ENCODE peak calls at places on chromosomes 7 and 10, in eight cellular contexts. One of them, this sample, is unnamed.

GRCh38 chr7:102319671-102320070 is 33.0 kb downstream of the SH2B2 start:
- DNase-seq in psoas muscle: no peak
- DNase-seq in Calu3: no peak
- DNase-seq in heart right ventricle: no peak
- DNase-seq in AG10803: no peak
- DNase-seq in pancreas: no peak
- DNase-seq in cardiac muscle cell: no peak
- DNase-seq in CD4-positive, alpha-beta T cell: no peak
- DNase-seq in this sample: no peak

GRCh38 chr7:81416648-81417047 is 353.2 kb downstream of the HGF start:
- DNase-seq in psoas muscle: no peak
- DNase-seq in Calu3: no peak
- DNase-seq in heart right ventricle: no peak
- DNase-seq in CD4-positive, alpha-beta T cell: no peak
- DNase-seq in cardiac muscle cell: no peak
- DNase-seq in pancreas: no peak
- DNase-seq in AG10803: no peak
- DNase-seq in this sample: no peak

GRCh38 chr10:97570789-97571536 is 1.6 kb upstream of the ANKRD2 start:
- DNase-seq in CD4-positive, alpha-beta T cell: no peak
- DNase-seq in psoas muscle: peak
- DNase-seq in cardiac muscle cell: no peak
- DNase-seq in AG10803: no peak
- DNase-seq in Calu3: no peak
- DNase-seq in heart right ventricle: no peak
- DNase-seq in pancreas: no peak
- DNase-seq in this sample: no peak

GRCh38 chr7:46544396-46545008 is 623.4 kb upstream of the IGFBP3 start:
- DNase-seq in CD4-positive, alpha-beta T cell: no peak
- DNase-seq in pancreas: no peak
- DNase-seq in heart right ventricle: no peak
- DNase-seq in psoas muscle: no peak
- DNase-seq in cardiac muscle cell: no peak
- DNase-seq in Calu3: no peak
- DNase-seq in AG10803: peak
- DNase-seq in this sample: no peak

GRCh38 chr10:126930506-126931458 is 25.6 kb downstream of the DOCK1 start:
- DNase-seq in psoas muscle: no peak
- DNase-seq in heart right ventricle: no peak
- DNase-seq in AG10803: peak
- DNase-seq in pancreas: no peak
- DNase-seq in cardiac muscle cell: no peak
- DNase-seq in Calu3: no peak
- DNase-seq in CD4-positive, alpha-beta T cell: no peak
- DNase-seq in this sample: no peak

GRCh38 chr7:157875230-157876179 is 538.7 kb downstream of the DNAJB6 start:
- DNase-seq in heart right ventricle: no peak
- DNase-seq in AG10803: no peak
- DNase-seq in cardiac muscle cell: peak
- DNase-seq in CD4-positive, alpha-beta T cell: peak
- DNase-seq in pancreas: no peak
- DNase-seq in psoas muscle: peak
- DNase-seq in Calu3: no peak
- DNase-seq in this sample: peak

GRCh38 chr10:131134651-131135050 is 176.9 kb downstream of the TCERG1L start:
- DNase-seq in heart right ventricle: no peak
- DNase-seq in cardiac muscle cell: no peak
- DNase-seq in AG10803: no peak
- DNase-seq in psoas muscle: no peak
- DNase-seq in Calu3: no peak
- DNase-seq in CD4-positive, alpha-beta T cell: no peak
- DNase-seq in pancreas: no peak
- DNase-seq in this sample: no peak

GRCh38 chr10:79179404-79180309 is 110.9 kb downstream of the ZMIZ1 start:
- DNase-seq in Calu3: peak
- DNase-seq in psoas muscle: no peak
- DNase-seq in pancreas: no peak
- DNase-seq in AG10803: no peak
- DNase-seq in CD4-positive, alpha-beta T cell: no peak
- DNase-seq in heart right ventricle: no peak
- DNase-seq in cardiac muscle cell: no peak
- DNase-seq in this sample: no peak

GRCh38 chr10:116118851-116119250 is 154.2 kb downstream of the GFRA1 start:
- DNase-seq in AG10803: no peak
- DNase-seq in psoas muscle: no peak
- DNase-seq in Calu3: no peak
- DNase-seq in CD4-positive, alpha-beta T cell: no peak
- DNase-seq in heart right ventricle: no peak
- DNase-seq in pancreas: no peak
- DNase-seq in cardiac muscle cell: peak
- DNase-seq in this sample: no peak

GRCh38 chr7:99090811-99091582 is 52.9 kb downstream of the SMURF1 start:
- DNase-seq in AG10803: peak
- DNase-seq in Calu3: no peak
- DNase-seq in pancreas: no peak
- DNase-seq in psoas muscle: no peak
- DNase-seq in CD4-positive, alpha-beta T cell: no peak
- DNase-seq in cardiac muscle cell: peak
- DNase-seq in heart right ventricle: no peak
- DNase-seq in this sample: no peak

GRCh38 chr10:33216661-33217427 is 117.6 kb downstream of the NRP1 start:
- DNase-seq in Calu3: no peak
- DNase-seq in CD4-positive, alpha-beta T cell: no peak
- DNase-seq in cardiac muscle cell: no peak
- DNase-seq in AG10803: peak
- DNase-seq in pancreas: no peak
- DNase-seq in heart right ventricle: no peak
- DNase-seq in psoas muscle: no peak
- DNase-seq in this sample: no peak

GRCh38 chr7:2451171-2452073 is 24.8 kb downstream of the GRIFIN start:
- DNase-seq in AG10803: peak
- DNase-seq in cardiac muscle cell: peak
- DNase-seq in CD4-positive, alpha-beta T cell: peak
- DNase-seq in pancreas: peak
- DNase-seq in heart right ventricle: peak
- DNase-seq in Calu3: peak
- DNase-seq in psoas muscle: peak
- DNase-seq in this sample: peak

GRCh38 chr7:2450198-2451107 is 25.7 kb downstream of the GRIFIN start:
- DNase-seq in AG10803: no peak
- DNase-seq in psoas muscle: no peak
- DNase-seq in CD4-positive, alpha-beta T cell: no peak
- DNase-seq in Calu3: no peak
- DNase-seq in cardiac muscle cell: no peak
- DNase-seq in heart right ventricle: no peak
- DNase-seq in pancreas: no peak
- DNase-seq in this sample: no peak

GRCh38 chr7:2446676-2447075 is 29.5 kb downstream of the GRIFIN start:
- DNase-seq in Calu3: no peak
- DNase-seq in psoas muscle: no peak
- DNase-seq in cardiac muscle cell: no peak
- DNase-seq in pancreas: no peak
- DNase-seq in AG10803: no peak
- DNase-seq in heart right ventricle: no peak
- DNase-seq in CD4-positive, alpha-beta T cell: no peak
- DNase-seq in this sample: no peak

GRCh38 chr7:2452643-2453270 is 23.4 kb downstream of the GRIFIN start:
- DNase-seq in cardiac muscle cell: no peak
- DNase-seq in pancreas: no peak
- DNase-seq in heart right ventricle: no peak
- DNase-seq in CD4-positive, alpha-beta T cell: no peak
- DNase-seq in AG10803: no peak
- DNase-seq in Calu3: no peak
- DNase-seq in psoas muscle: no peak
- DNase-seq in this sample: no peak

GRCh38 chr7:2452074-2452507 is 24.1 kb downstream of the GRIFIN start:
- DNase-seq in Calu3: peak
- DNase-seq in CD4-positive, alpha-beta T cell: no peak
- DNase-seq in cardiac muscle cell: no peak
- DNase-seq in heart right ventricle: no peak
- DNase-seq in psoas muscle: no peak
- DNase-seq in pancreas: no peak
- DNase-seq in AG10803: no peak
- DNase-seq in this sample: no peak
- TF ChIP-seq CTCF in Calu3: no peak
- TF ChIP-seq CTCF in CD4-positive, alpha-beta T cell: no peak
- TF ChIP-seq CTCF in cardiac muscle cell: no peak
- TF ChIP-seq CTCF in heart right ventricle: no peak
- TF ChIP-seq CTCF in psoas muscle: no peak
- TF ChIP-seq CTCF in pancreas: no peak
- TF ChIP-seq CTCF in AG10803: no peak
- TF ChIP-seq CTCF in this sample: no peak

GRCh38 chr10:7300327-7300726 is 110.5 kb downstream of the SFMBT2 start:
- DNase-seq in AG10803: no peak
- DNase-seq in heart right ventricle: no peak
- DNase-seq in pancreas: no peak
- DNase-seq in psoas muscle: no peak
- DNase-seq in CD4-positive, alpha-beta T cell: no peak
- DNase-seq in cardiac muscle cell: no peak
- DNase-seq in Calu3: no peak
- DNase-seq in this sample: no peak

GRCh38 chr10:7303067-7303629 is 107.7 kb downstream of the SFMBT2 start:
- DNase-seq in pancreas: no peak
- DNase-seq in AG10803: no peak
- DNase-seq in Calu3: no peak
- DNase-seq in cardiac muscle cell: no peak
- DNase-seq in psoas muscle: no peak
- DNase-seq in heart right ventricle: no peak
- DNase-seq in CD4-positive, alpha-beta T cell: no peak
- DNase-seq in this sample: no peak

GRCh38 chr10:7302393-7303054 is 108.3 kb downstream of the SFMBT2 start:
- DNase-seq in heart right ventricle: no peak
- DNase-seq in Calu3: no peak
- DNase-seq in psoas muscle: no peak
- DNase-seq in pancreas: no peak
- DNase-seq in CD4-positive, alpha-beta T cell: no peak
- DNase-seq in cardiac muscle cell: no peak
- DNase-seq in AG10803: no peak
- DNase-seq in this sample: no peak

GRCh38 chr10:7298495-7298894 is 112.3 kb downstream of the SFMBT2 start:
- DNase-seq in AG10803: no peak
- DNase-seq in heart right ventricle: no peak
- DNase-seq in psoas muscle: no peak
- DNase-seq in Calu3: no peak
- DNase-seq in CD4-positive, alpha-beta T cell: no peak
- DNase-seq in pancreas: no peak
- DNase-seq in cardiac muscle cell: no peak
- DNase-seq in this sample: no peak

GRCh38 chr10:7301039-7301768 is 109.6 kb downstream of the SFMBT2 start:
- DNase-seq in pancreas: no peak
- DNase-seq in heart right ventricle: no peak
- DNase-seq in Calu3: peak
- DNase-seq in cardiac muscle cell: peak
- DNase-seq in CD4-positive, alpha-beta T cell: no peak
- DNase-seq in AG10803: no peak
- DNase-seq in psoas muscle: no peak
- DNase-seq in this sample: no peak
- TF ChIP-seq CTCF in pancreas: no peak
- TF ChIP-seq CTCF in heart right ventricle: no peak
- TF ChIP-seq CTCF in Calu3: no peak
- TF ChIP-seq CTCF in cardiac muscle cell: peak
- TF ChIP-seq CTCF in CD4-positive, alpha-beta T cell: no peak
- TF ChIP-seq CTCF in AG10803: no peak
- TF ChIP-seq CTCF in psoas muscle: no peak
- TF ChIP-seq CTCF in this sample: no peak

GRCh38 chr7:25967278-25968204 is 184.5 kb upstream of the NFE2L3 start:
- DNase-seq in heart right ventricle: no peak
- DNase-seq in pancreas: no peak
- DNase-seq in psoas muscle: no peak
- DNase-seq in cardiac muscle cell: no peak
- DNase-seq in Calu3: no peak
- DNase-seq in AG10803: no peak
- DNase-seq in CD4-positive, alpha-beta T cell: no peak
- DNase-seq in this sample: no peak

GRCh38 chr7:25966469-25966868 is 185.5 kb upstream of the NFE2L3 start:
- DNase-seq in Calu3: no peak
- DNase-seq in psoas muscle: no peak
- DNase-seq in heart right ventricle: no peak
- DNase-seq in cardiac muscle cell: no peak
- DNase-seq in pancreas: no peak
- DNase-seq in CD4-positive, alpha-beta T cell: no peak
- DNase-seq in AG10803: no peak
- DNase-seq in this sample: no peak

GRCh38 chr7:25965405-25966123 is 186.4 kb upstream of the NFE2L3 start:
- DNase-seq in cardiac muscle cell: no peak
- DNase-seq in psoas muscle: no peak
- DNase-seq in pancreas: no peak
- DNase-seq in AG10803: no peak
- DNase-seq in Calu3: no peak
- DNase-seq in CD4-positive, alpha-beta T cell: no peak
- DNase-seq in heart right ventricle: no peak
- DNase-seq in this sample: no peak

GRCh38 chr7:25970381-25970780 is 181.6 kb upstream of the NFE2L3 start:
- DNase-seq in pancreas: no peak
- DNase-seq in CD4-positive, alpha-beta T cell: no peak
- DNase-seq in heart right ventricle: no peak
- DNase-seq in psoas muscle: no peak
- DNase-seq in AG10803: no peak
- DNase-seq in Calu3: no peak
- DNase-seq in cardiac muscle cell: no peak
- DNase-seq in this sample: no peak

DNA sequence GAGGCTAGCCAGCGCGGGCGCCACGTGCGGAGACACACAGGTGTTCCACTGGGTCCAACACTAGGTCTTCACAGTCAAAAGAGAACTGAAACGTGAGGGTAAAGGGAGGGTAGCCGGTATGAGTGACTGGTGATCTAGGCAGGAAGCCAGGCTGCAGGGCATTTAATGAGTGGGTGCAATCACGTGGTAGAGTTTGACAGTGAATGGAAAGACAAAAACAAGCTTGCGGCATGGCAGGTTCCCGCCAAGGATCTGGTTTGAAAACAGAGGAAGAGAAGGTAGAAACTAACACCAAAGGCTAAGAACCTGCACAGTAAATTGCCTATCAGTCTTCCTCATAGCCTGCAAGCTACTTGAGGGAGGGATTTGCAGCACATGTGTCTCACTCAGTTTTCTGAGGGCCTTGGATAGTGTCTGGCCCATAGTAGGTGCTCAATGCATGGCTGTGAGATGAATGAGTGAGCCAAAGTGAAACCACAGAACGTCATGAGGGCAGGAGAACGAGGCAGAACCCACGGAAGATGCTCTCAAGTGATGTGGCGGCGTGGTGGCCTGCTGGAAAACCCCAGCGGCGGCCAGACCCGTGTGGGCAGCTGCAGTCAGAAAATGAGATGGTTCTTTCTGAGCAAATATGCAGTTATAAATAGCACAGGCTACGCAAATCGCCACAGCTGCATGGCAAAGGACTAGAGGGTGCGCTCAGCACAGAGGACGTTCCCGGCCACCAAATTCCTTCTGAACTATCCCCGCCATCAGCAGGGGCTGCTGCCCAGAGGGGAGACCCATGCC is 183.6 kb upstream of the NFE2L3 start:
- DNase-seq in CD4-positive, alpha-beta T cell: no peak
- DNase-seq in pancreas: no peak
- DNase-seq in psoas muscle: no peak
- DNase-seq in heart right ventricle: no peak
- DNase-seq in cardiac muscle cell: no peak
- DNase-seq in AG10803: no peak
- DNase-seq in Calu3: no peak
- DNase-seq in this sample: no peak
- TF ChIP-seq CTCF in CD4-positive, alpha-beta T cell: no peak
- TF ChIP-seq CTCF in pancreas: no peak
- TF ChIP-seq CTCF in psoas muscle: no peak
- TF ChIP-seq CTCF in heart right ventricle: no peak
- TF ChIP-seq CTCF in cardiac muscle cell: no peak
- TF ChIP-seq CTCF in AG10803: no peak
- TF ChIP-seq CTCF in Calu3: no peak
- TF ChIP-seq CTCF in this sample: no peak

GRCh38 chr10:14185501-14186045 is 145.2 kb downstream of the FRMD4A start:
- DNase-seq in heart right ventricle: no peak
- DNase-seq in Calu3: no peak
- DNase-seq in CD4-positive, alpha-beta T cell: peak
- DNase-seq in pancreas: no peak
- DNase-seq in cardiac muscle cell: peak
- DNase-seq in psoas muscle: no peak
- DNase-seq in AG10803: no peak
- DNase-seq in this sample: no peak
- TF ChIP-seq CTCF in heart right ventricle: no peak
- TF ChIP-seq CTCF in Calu3: no peak
- TF ChIP-seq CTCF in CD4-positive, alpha-beta T cell: no peak
- TF ChIP-seq CTCF in pancreas: no peak
- TF ChIP-seq CTCF in cardiac muscle cell: no peak
- TF ChIP-seq CTCF in psoas muscle: no peak
- TF ChIP-seq CTCF in AG10803: no peak
- TF ChIP-seq CTCF in this sample: no peak